ENCODE peak calls at places on chromosome 11, in five cellular contexts. U, G, C, L and K are unnamed samples.

GRCh38 chr11:83456075-83456474 is 169.9 kb upstream of the CCDC90B start:
- DNase-seq in U (no peak), G (no peak), C (no peak), L (no peak), K (no peak)

GRCh38 chr11:1879941-1880720 is 11.6 kb downstream of the PRR33 start:
- DNase-seq in U (no peak), G (peak; percentile 84), C (no peak), L (no peak), K (no peak)

GRCh38 chr11:19661827-19662226 is 50.8 kb upstream of the NAV2 start:
- DNase-seq in U (no peak), G (no peak), C (no peak), L (no peak), K (no peak)

GRCh38 chr11:128915148-128915519 is 24.0 kb downstream of the KCNJ5 start:
- DNase-seq in U (no peak), G (peak; percentile 7), C (no peak), L (no peak), K (peak; percentile 73)

GRCh38 chr11:80173487-80174136 is 732.8 kb upstream of the TENM4 start:
- DNase-seq in U (no peak), G (no peak), C (peak; percentile 32), L (no peak), K (peak; percentile 57)

GRCh38 chr11:119594639-119595249 is 134.3 kb downstream of the NECTIN1 start:
- DNase-seq in U (no peak), G (no peak), C (no peak), L (no peak), K (no peak)

GRCh38 chr11:130301002-130301401 is 13.7 kb downstream of the ZBTB44 start:
- DNase-seq in U (no peak), G (no peak), C (no peak), L (no peak), K (no peak)

GRCh38 chr11:95327273-95327948 is 96.4 kb upstream of the SESN3 start:
- DNase-seq in U (no peak), G (no peak), C (no peak), L (no peak), K (no peak)

GRCh38 chr11:62602141-62603071 is 741 bp upstream of the MTA2 start:
- DNase-seq in U (no peak), G (peak; percentile 74), C (peak; percentile 72), L (peak; percentile 85), K (peak; percentile 80)